ENCODE peak calls at places on chromosomes 11 and 22, in eight cellular contexts. U, O, J, P, I, M, W and V are unnamed samples.

GRCh38 chr22:49296561-49296960 is 531.1 kb downstream of the BRD1 start:
- DNase-seq in U (no peak), O (no peak), J (no peak), P (no peak), I (peak), M (no peak), W (no peak), V (no peak)

GRCh38 chr11:9386901-9387300 is 2.4 kb downstream of the IPO7 start:
- DNase-seq in U (no peak), O (no peak), J (no peak), P (no peak), I (no peak), M (no peak), W (no peak), V (no peak)

GRCh38 chr11:12677131-12677530 is 2.9 kb downstream of the TEAD1 start:
- DNase-seq in U (no peak), O (no peak), J (no peak), P (no peak), I (no peak), M (no peak), W (no peak), V (no peak)

GRCh38 chr11:40987895-40988435 is 471.5 kb downstream of the LRRC4C start:
- DNase-seq in U (no peak), O (no peak), J (no peak), P (no peak), I (no peak), M (no peak), W (no peak), V (no peak)

GRCh38 chr22:46851941-46852340 is 89.5 kb downstream of the TBC1D22A start:
- DNase-seq in U (no peak), O (no peak), J (no peak), P (no peak), I (no peak), M (no peak), W (no peak), V (peak)

GRCh38 chr11:520428-521178 is 13.6 kb upstream of the RNH1 start:
- DNase-seq in U (no peak), O (no peak), J (no peak), P (no peak), I (no peak), M (no peak), W (no peak), V (no peak)

GRCh38 chr22:19194751-19195536 is 16.4 kb upstream of the SLC25A1 start:
- DNase-seq in U (no peak), O (no peak), J (no peak), P (no peak), I (no peak), M (no peak), W (no peak), V (no peak)

GRCh38 chr22:36344106-36344827 is 43.5 kb downstream of the MYH9 start:
- DNase-seq in U (no peak), O (no peak), J (no peak), P (no peak), I (no peak), M (no peak), W (no peak), V (no peak)

GRCh38 chr11:104735013-104735412 is 163.2 kb downstream of the CASP12 start:
- DNase-seq in U (no peak), O (no peak), J (no peak), P (no peak), I (no peak), M (no peak), W (no peak), V (no peak)

GRCh38 chr11:32487270-32487669 is 51.9 kb upstream of the WT1 start:
- DNase-seq in U (no peak), O (no peak), J (peak), P (no peak), I (no peak), M (no peak), W (no peak), V (no peak)

GRCh38 chr22:46815132-46815531 is 52.7 kb downstream of the TBC1D22A start:
- DNase-seq in U (no peak), O (no peak), J (no peak), P (no peak), I (peak), M (no peak), W (peak), V (no peak)

GRCh38 chr22:36411589-36412258 is 24.0 kb upstream of the MYH9 start:
- DNase-seq in U (no peak), O (peak), J (no peak), P (no peak), I (no peak), M (no peak), W (peak), V (no peak)

GRCh38 chr11:71237853-71238252 is 14.5 kb downstream of the SHANK2 start:
- DNase-seq in U (no peak), O (no peak), J (no peak), P (no peak), I (peak), M (no peak), W (peak), V (no peak)

GRCh38 chr11:3340025-3340424 is 38.9 kb downstream of the ZNF195 start:
- DNase-seq in U (no peak), O (no peak), J (peak), P (no peak), I (no peak), M (peak), W (no peak), V (no peak)

GRCh38 chr11:1153105-1153950 is 4.4 kb upstream of the MUC5AC start:
- DNase-seq in U (no peak), O (peak), J (peak), P (no peak), I (peak), M (no peak), W (peak), V (no peak)

GRCh38 chr11:11370263-11371060 is 17.4 kb upstream of the CSNK2A3 start:
- DNase-seq in U (no peak), O (no peak), J (no peak), P (no peak), I (no peak), M (no peak), W (no peak), V (no peak)

GRCh38 chr11:103662880-103663279 is 373.6 kb upstream of the DDI1 start:
- DNase-seq in U (no peak), O (no peak), J (no peak), P (no peak), I (no peak), M (no peak), W (no peak), V (no peak)

GRCh38 chr11:26276798-26277424 is 55.0 kb upstream of the ANO3 start:
- DNase-seq in U (no peak), O (peak), J (peak), P (peak), I (no peak), M (peak), W (peak), V (peak)

GRCh38 chr22:19523240-19524169 is 705 bp downstream of the CLDN5 start:
- DNase-seq in U (no peak), O (no peak), J (no peak), P (no peak), I (no peak), M (no peak), W (peak), V (no peak)

GRCh38 chr22:35484651-35485372 is 55.8 kb upstream of the RASD2 start:
- DNase-seq in U (no peak), O (no peak), J (no peak), P (no peak), I (no peak), M (no peak), W (no peak), V (no peak)

GRCh38 chr11:96339704-96340554 is 3.1 kb downstream of the MAML2 start:
- DNase-seq in U (no peak), O (no peak), J (no peak), P (no peak), I (no peak), M (no peak), W (no peak), V (no peak)

GRCh38 chr11:12090061-12090572 is 20.3 kb upstream of the MICAL2 start:
- DNase-seq in U (no peak), O (no peak), J (no peak), P (no peak), I (no peak), M (no peak), W (peak), V (peak)

GRCh38 chr22:50115693-50116092 is 25.9 kb downstream of the MOV10L1 start:
- DNase-seq in U (no peak), O (no peak), J (no peak), P (no peak), I (no peak), M (no peak), W (no peak), V (no peak)

GRCh38 chr11:100151944-100152343 is 535.1 kb upstream of the ARHGAP42 start:
- DNase-seq in U (no peak), O (no peak), J (peak), P (peak), I (no peak), M (no peak), W (no peak), V (no peak)

GRCh38 chr11:29321293-29322132 is 695.3 kb downstream of the KCNA4 start:
- DNase-seq in U (no peak), O (no peak), J (peak), P (no peak), I (no peak), M (peak), W (no peak), V (no peak)

GRCh38 chr11:111472228-111472627 is 40.0 kb downstream of the BTG4 start:
- DNase-seq in U (no peak), O (no peak), J (no peak), P (no peak), I (no peak), M (no peak), W (no peak), V (no peak)

GRCh38 chr11:10701982-10702381 is 8.4 kb upstream of the IRAG1 start:
- DNase-seq in U (no peak), O (no peak), J (no peak), P (no peak), I (no peak), M (no peak), W (no peak), V (no peak)

GRCh38 chr11:47433991-47434786 is 8.0 kb upstream of the PSMC3 start:
- DNase-seq in U (no peak), O (no peak), J (no peak), P (no peak), I (no peak), M (no peak), W (no peak), V (no peak)

GRCh38 chr11:64396079-64396591 is 37.2 kb downstream of the RPS6KA4 start:
- DNase-seq in U (no peak), O (no peak), J (no peak), P (no peak), I (no peak), M (no peak), W (no peak), V (no peak)

GRCh38 chr11:133953571-133953970 is 3.2 kb downstream of the IGSF9B start:
- DNase-seq in U (no peak), O (no peak), J (no peak), P (no peak), I (no peak), M (no peak), W (no peak), V (no peak)

GRCh38 chr11:133952199-133953190 is 4.3 kb downstream of the IGSF9B start:
- DNase-seq in U (no peak), O (peak), J (no peak), P (no peak), I (no peak), M (no peak), W (no peak), V (no peak)

GRCh38 chr11:133953999-133954398 is 2.8 kb downstream of the IGSF9B start:
- DNase-seq in U (no peak), O (no peak), J (no peak), P (no peak), I (no peak), M (no peak), W (no peak), V (no peak)

GRCh38 chr11:133950874-133951483 is 5.8 kb downstream of the IGSF9B start:
- DNase-seq in U (no peak), O (peak), J (no peak), P (no peak), I (peak), M (no peak), W (no peak), V (no peak)

DNA sequence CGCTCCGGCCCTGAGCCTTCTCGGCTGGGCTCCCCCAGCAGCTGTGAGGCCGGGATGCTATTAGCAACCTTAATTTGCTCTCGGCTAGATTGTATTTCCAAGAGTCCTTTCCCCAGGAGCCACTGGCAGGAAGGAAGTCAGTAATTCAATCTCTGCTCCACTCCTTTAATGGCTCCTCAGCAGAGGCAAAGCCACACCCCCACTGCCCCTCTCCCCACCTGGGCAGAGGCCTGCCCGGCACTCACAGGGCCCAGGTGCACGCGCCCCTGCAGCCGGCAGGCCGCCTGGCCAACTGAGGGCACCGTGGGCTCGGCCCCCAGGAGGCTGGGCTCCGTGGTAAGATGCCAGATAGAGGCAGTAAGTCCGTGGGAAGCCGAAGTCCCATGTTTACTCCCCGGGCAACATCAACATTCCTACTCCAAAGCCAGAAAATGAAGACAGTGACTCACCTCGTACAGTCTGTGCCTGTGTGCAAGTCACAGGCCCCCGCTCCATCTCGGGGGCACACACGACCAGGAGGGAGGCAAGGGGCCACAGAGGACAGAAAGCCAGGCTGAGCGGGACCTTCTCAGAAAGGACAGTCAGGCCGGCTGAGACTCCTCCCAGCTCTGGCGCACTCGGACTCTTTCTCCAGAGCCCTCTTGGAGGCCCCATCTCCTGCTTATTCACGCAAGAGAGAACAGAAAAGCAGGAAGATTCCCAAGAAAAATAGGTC is 5.1 kb downstream of the IGSF9B start:
- DNase-seq in U (no peak), O (peak), J (no peak), P (no peak), I (peak), M (no peak), W (no peak), V (no peak)
- H3K4me3 ChIP-seq in U (no peak), O (no peak), J (no peak), P (no peak), I (peak), M (no peak), W (peak), V (no peak)

GRCh38 chr22:26555478-26555877 is 34.5 kb downstream of the TPST2 start:
- DNase-seq in U (no peak), O (no peak), J (no peak), P (no peak), I (no peak), M (no peak), W (no peak), V (no peak)
- H3K4me3 ChIP-seq in U (no peak), O (no peak), J (no peak), P (no peak), I (no peak), M (no peak), W (no peak), V (no peak)

GRCh38 chr22:23606204-23607131 is 25.7 kb downstream of the DRICH1 start:
- DNase-seq in U (no peak), O (no peak), J (no peak), P (no peak), I (no peak), M (no peak), W (no peak), V (no peak)
- H3K4me3 ChIP-seq in U (no peak), O (no peak), J (no peak), P (no peak), I (no peak), M (no peak), W (no peak), V (no peak)

DNA sequence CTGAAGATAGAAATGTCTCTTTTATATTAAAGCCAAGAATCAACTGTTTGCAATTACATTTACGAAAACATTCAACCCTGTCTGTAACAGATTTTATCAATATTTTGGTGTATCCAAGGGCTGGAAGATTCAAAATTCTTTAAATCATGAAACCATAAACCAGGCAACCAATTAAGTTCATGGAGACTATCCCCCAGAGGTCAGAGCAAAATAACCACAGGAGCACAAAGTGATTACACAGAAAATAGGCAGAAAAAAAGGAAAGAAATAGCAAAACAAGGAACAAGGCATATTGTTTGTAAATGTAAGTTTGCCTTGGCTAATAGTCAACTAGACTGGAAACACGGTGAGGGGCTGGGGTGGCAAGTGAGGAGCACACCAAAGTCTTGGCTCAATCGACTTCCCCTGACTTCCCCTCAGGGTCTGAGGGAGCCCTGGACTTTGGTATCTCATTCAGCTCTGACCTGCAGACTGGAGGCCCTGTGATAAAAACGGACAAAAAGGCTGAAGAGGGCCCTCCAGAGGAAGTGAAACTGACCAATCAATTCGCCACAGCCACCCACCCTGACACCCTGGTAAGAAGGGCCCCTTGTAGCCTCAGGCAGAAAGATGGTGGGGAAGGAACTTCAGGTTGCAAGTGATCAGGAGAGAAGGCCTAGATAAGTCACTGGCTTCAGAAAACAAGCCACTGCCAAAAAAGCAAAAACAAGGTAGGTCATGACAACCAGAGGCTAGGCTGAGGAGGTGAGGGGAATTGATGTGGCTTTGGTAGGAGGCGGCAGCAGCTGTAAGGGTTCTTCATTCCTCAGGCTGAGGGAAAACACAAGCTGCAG is 1.9 kb downstream of the SIK3 start:
- DNase-seq in U (peak), O (no peak), J (peak), P (no peak), I (no peak), M (no peak), W (peak), V (no peak)
- H3K4me3 ChIP-seq in U (peak), O (peak), J (peak), P (no peak), I (peak), M (peak), W (peak), V (no peak)

DNA sequence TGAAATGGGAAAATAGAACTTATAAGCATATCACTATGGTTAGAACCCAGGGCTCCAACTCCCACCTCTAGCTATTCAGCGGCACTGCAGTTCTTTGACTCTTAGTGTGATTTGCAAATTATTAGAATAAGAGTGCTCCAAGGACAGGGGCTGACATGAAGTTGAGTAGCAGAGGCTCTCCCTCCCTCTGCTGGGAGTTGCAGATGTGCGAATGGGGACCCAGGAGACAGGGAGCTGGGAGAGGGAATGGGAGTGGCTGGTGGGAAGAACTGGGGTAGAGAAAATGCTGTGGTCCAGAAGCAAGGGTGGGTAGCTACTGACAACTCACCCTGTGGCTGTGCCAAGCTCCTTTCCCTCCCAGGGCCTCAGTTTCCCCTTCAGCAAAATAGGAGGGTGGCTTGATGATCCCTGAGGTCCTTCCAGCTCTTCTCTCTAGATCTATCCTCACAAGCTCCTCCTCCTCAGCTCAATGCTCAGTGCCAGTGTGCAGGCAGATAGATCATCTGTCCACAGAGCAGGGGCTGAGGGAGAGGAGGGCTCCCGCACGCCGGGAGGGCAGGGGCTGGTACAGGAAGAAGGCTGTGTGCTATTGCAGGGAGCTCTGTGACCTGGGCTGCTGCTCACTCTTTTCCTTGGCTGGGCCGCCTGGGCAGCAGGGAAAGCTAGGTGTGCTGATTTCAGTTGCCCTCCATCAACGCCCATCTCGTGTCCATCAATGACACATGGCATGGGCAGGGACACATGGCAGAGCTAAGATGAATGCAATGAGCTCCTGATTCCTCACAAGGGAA is 99.0 kb downstream of the NECTIN1 start:
- DNase-seq in U (no peak), O (no peak), J (no peak), P (no peak), I (no peak), M (no peak), W (no peak), V (no peak)
- H3K4me3 ChIP-seq in U (no peak), O (no peak), J (no peak), P (no peak), I (no peak), M (no peak), W (no peak), V (no peak)

GRCh38 chr22:44615146-44615545 is 86.9 kb upstream of the PRR5 start:
- DNase-seq in U (no peak), O (no peak), J (no peak), P (no peak), I (no peak), M (no peak), W (no peak), V (no peak)

GRCh38 chr22:44617828-44618227 is 84.2 kb upstream of the PRR5 start:
- DNase-seq in U (no peak), O (no peak), J (no peak), P (no peak), I (no peak), M (no peak), W (no peak), V (no peak)

GRCh38 chr22:44616882-44617655 is 84.9 kb upstream of the PRR5 start:
- DNase-seq in U (no peak), O (no peak), J (no peak), P (no peak), I (no peak), M (no peak), W (no peak), V (no peak)

GRCh38 chr22:44616461-44616860 is 85.5 kb upstream of the PRR5 start:
- DNase-seq in U (no peak), O (no peak), J (no peak), P (no peak), I (no peak), M (no peak), W (no peak), V (no peak)

GRCh38 chr22:44615602-44616180 is 86.3 kb upstream of the PRR5 start:
- DNase-seq in U (no peak), O (no peak), J (no peak), P (no peak), I (no peak), M (no peak), W (no peak), V (no peak)
- H3K4me3 ChIP-seq in U (no peak), O (no peak), J (no peak), P (no peak), I (no peak), M (no peak), W (no peak), V (no peak)

DNA sequence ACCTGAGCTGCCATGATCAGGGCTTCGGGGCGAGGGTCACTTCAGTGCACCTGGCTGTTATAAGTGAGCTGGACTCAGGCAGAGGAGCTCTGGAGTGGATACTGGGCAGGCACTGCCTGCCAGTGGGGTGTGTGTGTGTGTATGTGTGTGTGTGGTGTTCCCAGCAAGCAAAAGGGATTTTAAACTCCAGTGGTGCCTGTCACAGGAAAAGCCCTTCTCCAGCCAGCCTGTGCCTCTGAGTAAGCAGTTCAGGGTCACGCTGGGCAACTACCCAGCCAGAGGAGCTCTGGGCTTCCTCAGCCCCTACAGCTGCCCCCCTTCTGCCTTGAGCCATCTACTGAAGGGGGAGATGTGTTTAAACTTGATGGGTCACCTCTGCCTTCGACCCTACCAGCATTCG is 109.0 kb downstream of the OSBP2 start:
- DNase-seq in U (no peak), O (no peak), J (no peak), P (no peak), I (no peak), M (no peak), W (no peak), V (no peak)
- H3K4me3 ChIP-seq in U (no peak), O (no peak), J (no peak), P (no peak), I (no peak), M (no peak), W (no peak), V (no peak)

GRCh38 chr11:69611548-69612526 is 29.1 kb upstream of the CCND1 start:
- DNase-seq in U (no peak), O (no peak), J (no peak), P (no peak), I (peak), M (no peak), W (no peak), V (no peak)
- H3K4me3 ChIP-seq in U (no peak), O (no peak), J (no peak), P (no peak), I (no peak), M (no peak), W (no peak), V (no peak)